ENCODE peak calls at places on chromosomes 5 and 9, in four cellular contexts. One of them, this sample, is unnamed. For H3K36me3, the result is how much of the 10 kb centered on the place peaks cover.

GRCh38 chr5:148746826-148747535 is 79.4 kb upstream of the ADRB2 start:
- DNase-seq in adrenal gland: no peak
- DNase-seq in neuronal stem cell: no peak
- DNase-seq in psoas muscle: no peak
- DNase-seq in this sample: no peak

GRCh38 chr5:179319123-179319522 is 26.1 kb downstream of the ADAMTS2 start:
- DNase-seq in adrenal gland: no peak
- DNase-seq in neuronal stem cell: no peak
- DNase-seq in psoas muscle: peak
- DNase-seq in this sample: no peak

GRCh38 chr9:38371495-38371894 is 21.0 kb upstream of the ALDH1B1 start:
- DNase-seq in adrenal gland: no peak
- DNase-seq in neuronal stem cell: no peak
- DNase-seq in psoas muscle: no peak
- DNase-seq in this sample: peak

GRCh38 chr5:127930311-127930710 is 153.3 kb upstream of the SLC12A2 start:
- DNase-seq in adrenal gland: no peak
- DNase-seq in neuronal stem cell: no peak
- DNase-seq in psoas muscle: no peak
- DNase-seq in this sample: no peak

GRCh38 chr5:21774791-21775190 is 1078.4 kb downstream of the CDH12 start:
- DNase-seq in adrenal gland: peak
- DNase-seq in neuronal stem cell: no peak
- DNase-seq in psoas muscle: no peak
- DNase-seq in this sample: no peak

GRCh38 chr9:134691695-134692572 is 50.3 kb downstream of the COL5A1 start:
- DNase-seq in adrenal gland: no peak
- DNase-seq in neuronal stem cell: no peak
- DNase-seq in psoas muscle: no peak
- DNase-seq in this sample: no peak

GRCh38 chr9:133727277-133727875 is 10.8 kb downstream of the SARDH start:
- DNase-seq in adrenal gland: peak
- DNase-seq in neuronal stem cell: no peak
- DNase-seq in psoas muscle: no peak
- DNase-seq in this sample: no peak

GRCh38 chr5:149995385-149996085 is 4.9 kb downstream of the TIGD6 start:
- DNase-seq in adrenal gland: no peak
- DNase-seq in neuronal stem cell: no peak
- DNase-seq in psoas muscle: peak
- DNase-seq in this sample: no peak

GRCh38 chr9:133449760-133450159 is 10.0 kb upstream of the CACFD1 start:
- DNase-seq in adrenal gland: no peak
- DNase-seq in neuronal stem cell: no peak
- DNase-seq in psoas muscle: no peak
- DNase-seq in this sample: peak

GRCh38 chr5:10612251-10612650 is 48.4 kb downstream of the ANKRD33B start:
- DNase-seq in adrenal gland: no peak
- DNase-seq in neuronal stem cell: no peak
- DNase-seq in psoas muscle: no peak
- DNase-seq in this sample: no peak

GRCh38 chr5:150540615-150541396 is 32.9 kb downstream of the NDST1 start:
- DNase-seq in adrenal gland: peak
- DNase-seq in neuronal stem cell: no peak
- DNase-seq in psoas muscle: no peak
- DNase-seq in this sample: no peak

GRCh38 chr9:121206516-121207370 is 5.1 kb upstream of the RAB14 start:
- DNase-seq in adrenal gland: no peak
- DNase-seq in neuronal stem cell: no peak
- DNase-seq in psoas muscle: no peak
- DNase-seq in this sample: no peak

GRCh38 chr9:11159318-11159862 is 546.6 kb upstream of the PTPRD start:
- DNase-seq in adrenal gland: no peak
- DNase-seq in neuronal stem cell: no peak
- DNase-seq in psoas muscle: no peak
- DNase-seq in this sample: no peak

GRCh38 chr5:31023105-31023504 is 170.4 kb upstream of the CDH6 start:
- DNase-seq in adrenal gland: no peak
- DNase-seq in neuronal stem cell: no peak
- DNase-seq in psoas muscle: no peak
- DNase-seq in this sample: no peak

GRCh38 chr5:80713640-80714039 is 58.9 kb upstream of the DHFR start:
- DNase-seq in adrenal gland: no peak
- DNase-seq in neuronal stem cell: no peak
- DNase-seq in psoas muscle: no peak
- DNase-seq in this sample: no peak

GRCh38 chr5:172886974-172887491 is 53.0 kb downstream of the ERGIC1 start:
- DNase-seq in adrenal gland: no peak
- DNase-seq in neuronal stem cell: no peak
- DNase-seq in psoas muscle: peak
- DNase-seq in this sample: no peak

GRCh38 chr5:178329331-178329730 is 96.7 kb upstream of the PHYKPL start:
- DNase-seq in adrenal gland: no peak
- DNase-seq in neuronal stem cell: no peak
- DNase-seq in psoas muscle: no peak
- DNase-seq in this sample: no peak

GRCh38 chr5:38119836-38120235 is 138.5 kb upstream of the EGFLAM start:
- DNase-seq in adrenal gland: no peak
- DNase-seq in neuronal stem cell: no peak
- DNase-seq in psoas muscle: no peak
- DNase-seq in this sample: no peak

GRCh38 chr9:116656535-116656934 is 30.6 kb upstream of the TRIM32 start:
- DNase-seq in adrenal gland: no peak
- DNase-seq in neuronal stem cell: no peak
- DNase-seq in psoas muscle: no peak
- DNase-seq in this sample: no peak

GRCh38 chr9:124812401-124813016 is 35.6 kb downstream of the OLFML2A start:
- DNase-seq in adrenal gland: no peak
- DNase-seq in neuronal stem cell: peak
- DNase-seq in psoas muscle: peak
- DNase-seq in this sample: no peak

GRCh38 chr5:10111575-10111974 is 138.1 kb downstream of the ATPSCKMT start:
- DNase-seq in adrenal gland: no peak
- DNase-seq in neuronal stem cell: peak
- DNase-seq in psoas muscle: no peak
- DNase-seq in this sample: no peak

GRCh38 chr9:88783613-88784230 is 207.5 kb upstream of the S1PR3 start:
- DNase-seq in adrenal gland: no peak
- DNase-seq in neuronal stem cell: no peak
- DNase-seq in psoas muscle: no peak
- DNase-seq in this sample: no peak

GRCh38 chr9:88777498-88778312 is 213.6 kb upstream of the S1PR3 start:
- DNase-seq in adrenal gland: no peak
- DNase-seq in neuronal stem cell: no peak
- DNase-seq in psoas muscle: peak
- DNase-seq in this sample: no peak

GRCh38 chr9:88782931-88783451 is 208.3 kb upstream of the S1PR3 start:
- DNase-seq in adrenal gland: no peak
- DNase-seq in neuronal stem cell: peak
- DNase-seq in psoas muscle: no peak
- DNase-seq in this sample: no peak

GRCh38 chr9:88784960-88785359 is 206.3 kb upstream of the S1PR3 start:
- DNase-seq in adrenal gland: no peak
- DNase-seq in neuronal stem cell: no peak
- DNase-seq in psoas muscle: no peak
- DNase-seq in this sample: no peak

DNA sequence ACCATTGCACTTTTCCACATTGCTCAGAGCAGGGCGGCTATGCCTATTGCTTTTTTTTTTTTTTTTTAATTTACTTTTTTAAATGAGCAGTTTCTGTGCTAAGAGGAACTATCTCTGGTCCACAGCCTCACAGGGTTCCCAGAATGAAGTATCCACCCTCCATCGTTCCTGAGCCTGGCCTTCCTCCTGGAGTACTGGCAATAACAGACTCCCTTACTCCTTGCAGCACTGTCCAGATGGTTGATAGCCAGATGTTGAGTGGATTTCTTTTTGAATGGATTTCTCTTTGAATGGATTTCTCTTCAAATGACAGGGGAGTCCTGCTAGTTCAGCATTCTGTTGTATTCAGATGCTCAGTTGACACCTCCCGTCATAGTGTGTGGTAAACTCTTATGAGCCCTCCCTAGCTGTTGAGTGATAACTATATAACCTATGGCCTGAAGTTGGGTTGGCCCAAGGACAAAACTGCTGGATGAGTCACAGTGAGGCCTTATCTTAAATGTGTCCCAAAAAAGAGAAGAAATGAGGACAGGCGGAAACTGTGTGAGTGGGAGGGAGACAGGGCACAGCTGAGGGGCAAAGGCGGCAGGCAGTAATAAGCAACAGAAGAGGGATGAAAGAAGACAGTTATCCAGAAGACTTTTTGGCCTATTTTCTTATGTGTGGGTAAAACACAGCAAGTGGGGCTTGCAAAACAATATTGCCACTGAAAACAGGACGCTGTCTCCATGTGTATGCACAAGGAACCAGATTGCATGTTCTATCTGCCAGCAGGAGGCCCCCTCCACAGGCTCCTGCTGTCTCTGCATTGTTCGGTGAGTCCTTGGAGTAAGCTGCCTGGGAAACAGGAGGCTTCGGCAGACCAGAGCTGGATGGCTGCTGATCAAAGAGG is 209.5 kb upstream of the S1PR3 start:
- DNase-seq in adrenal gland: no peak
- DNase-seq in neuronal stem cell: no peak
- DNase-seq in psoas muscle: no peak
- DNase-seq in this sample: no peak
- H3K36me3 ChIP-seq in adrenal gland: under half
- H3K36me3 ChIP-seq in neuronal stem cell: under half
- H3K36me3 ChIP-seq in psoas muscle: under half
- H3K36me3 ChIP-seq in this sample: under half

DNA sequence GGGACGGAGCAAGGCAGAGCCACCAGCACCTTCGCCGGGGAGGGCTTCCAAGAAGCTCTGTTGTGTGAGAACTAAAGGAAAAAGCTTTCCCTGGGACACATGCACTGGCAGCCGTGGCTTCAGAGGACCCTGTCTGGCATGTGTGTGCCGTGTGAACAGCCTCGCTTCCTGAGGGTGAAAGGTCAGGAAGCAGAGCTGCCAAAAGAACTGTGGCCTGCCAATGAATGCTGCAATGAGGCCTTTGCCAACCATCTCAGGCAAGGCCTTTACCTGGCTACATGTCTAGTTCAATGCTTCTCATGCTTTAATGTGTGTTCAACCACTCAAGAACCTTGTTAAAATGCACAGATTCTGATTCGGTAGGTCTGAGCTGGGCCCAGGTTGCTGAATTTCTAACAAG is 53.5 kb downstream of the NIPSNAP3B start:
- DNase-seq in adrenal gland: no peak
- DNase-seq in neuronal stem cell: no peak
- DNase-seq in psoas muscle: no peak
- DNase-seq in this sample: no peak
- H3K36me3 ChIP-seq in adrenal gland: under half
- H3K36me3 ChIP-seq in neuronal stem cell: half or more
- H3K36me3 ChIP-seq in psoas muscle: half or more
- H3K36me3 ChIP-seq in this sample: under half

DNA sequence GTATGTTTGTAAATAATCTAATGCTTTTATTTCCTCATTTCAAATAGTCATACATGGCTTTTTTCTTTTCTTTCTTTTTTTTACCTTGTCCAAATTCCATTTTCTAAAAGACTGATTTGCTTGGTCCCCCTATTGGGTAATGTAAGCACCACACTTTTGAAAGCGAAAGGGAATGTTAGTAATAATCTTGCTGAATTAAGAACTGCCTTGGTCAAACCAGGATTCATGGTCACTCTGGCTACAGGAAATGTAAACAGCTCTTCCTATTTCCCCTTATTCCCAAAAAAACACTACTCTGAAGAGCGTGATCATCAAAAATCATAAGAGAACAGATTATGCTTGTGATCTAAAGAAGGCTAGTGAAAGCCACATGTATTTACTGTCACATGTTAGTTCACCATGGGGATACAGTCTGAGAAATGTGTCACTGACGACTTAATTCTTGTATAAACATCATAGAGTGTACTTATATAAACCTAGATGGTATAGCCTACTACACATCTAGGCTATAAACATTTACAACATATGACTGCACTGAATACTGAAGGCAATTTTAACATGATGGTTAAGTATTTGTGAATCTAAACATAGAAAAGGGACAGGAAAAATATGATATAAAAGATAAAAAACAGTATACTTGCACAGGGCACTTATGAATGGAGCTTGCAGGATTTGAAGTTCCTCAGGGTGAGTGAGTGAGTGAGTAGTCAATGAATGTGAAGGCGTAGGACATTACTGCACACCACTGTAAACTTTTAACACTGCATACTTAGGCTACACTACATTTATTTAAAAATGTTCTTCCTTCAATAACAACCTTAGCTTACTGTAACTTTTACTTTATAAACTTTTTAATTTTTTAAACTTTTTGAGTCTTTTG is 75.3 kb downstream of the HMGCR start:
- DNase-seq in adrenal gland: no peak
- DNase-seq in neuronal stem cell: no peak
- DNase-seq in psoas muscle: no peak
- DNase-seq in this sample: no peak
- H3K36me3 ChIP-seq in adrenal gland: under half
- H3K36me3 ChIP-seq in neuronal stem cell: under half
- H3K36me3 ChIP-seq in psoas muscle: half or more
- H3K36me3 ChIP-seq in this sample: under half

DNA sequence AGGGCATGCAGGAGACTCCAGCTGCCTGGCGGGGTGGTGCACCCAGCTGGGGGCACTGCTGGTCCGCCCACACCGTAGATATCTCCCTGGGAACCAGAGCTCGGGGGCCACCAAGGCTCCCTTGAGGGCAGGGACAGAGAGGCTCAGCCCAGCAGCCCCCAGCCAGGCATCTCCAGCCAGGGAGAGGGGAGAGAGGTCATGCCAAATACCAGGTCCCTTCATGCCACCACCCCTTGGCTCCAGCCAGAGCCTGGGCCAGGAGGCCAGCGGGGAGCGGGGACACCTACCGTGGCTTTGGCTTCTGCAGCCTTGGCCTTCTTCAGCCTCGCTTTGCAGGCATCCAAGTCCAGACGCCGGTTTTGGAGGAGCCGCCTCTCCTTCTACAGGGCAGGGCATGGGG is 14.0 kb downstream of the SH3GLB2 start:
- DNase-seq in adrenal gland: no peak
- DNase-seq in neuronal stem cell: no peak
- DNase-seq in psoas muscle: no peak
- DNase-seq in this sample: no peak
- H3K36me3 ChIP-seq in adrenal gland: under half
- H3K36me3 ChIP-seq in neuronal stem cell: under half
- H3K36me3 ChIP-seq in psoas muscle: half or more
- H3K36me3 ChIP-seq in this sample: under half